ENCODE peak calls at places on chromosomes 4 and X, in four cellular contexts. One of them, this sample, is unnamed.
A peak's percentile ranks its signal among the peaks of the same experiment; 100 is the strongest.

GRCh38 chr4:147596976-147597375 is 20.2 kb upstream of the TMEM184C start:
- DNase-seq in heart right ventricle: no peak
- DNase-seq in CD8-positive, alpha-beta T cell: no peak
- DNase-seq in breast epithelium: peak; percentile 46
- DNase-seq in this sample: no peak

GRCh38 chr4:24583451-24584174 is 741 bp downstream of the DHX15 start:
- DNase-seq in heart right ventricle: peak; percentile 69
- DNase-seq in CD8-positive, alpha-beta T cell: peak; percentile 17
- DNase-seq in breast epithelium: peak; percentile 31
- DNase-seq in this sample: peak; percentile 91

GRCh38 chr4:1053080-1053661 is 41.7 kb downstream of the FGFRL1 start:
- DNase-seq in heart right ventricle: no peak
- DNase-seq in CD8-positive, alpha-beta T cell: no peak
- DNase-seq in breast epithelium: no peak
- DNase-seq in this sample: no peak

GRCh38 chrX:39957816-39958561 is 139.8 kb downstream of the BCOR start:
- DNase-seq in heart right ventricle: peak; percentile 12
- DNase-seq in CD8-positive, alpha-beta T cell: no peak
- DNase-seq in breast epithelium: no peak
- DNase-seq in this sample: no peak

GRCh38 chr4:1686440-1687036 is 2.4 kb upstream of the FAM53A start:
- DNase-seq in heart right ventricle: no peak
- DNase-seq in CD8-positive, alpha-beta T cell: no peak
- DNase-seq in breast epithelium: no peak
- DNase-seq in this sample: no peak

GRCh38 chr4:182425302-182425701 is 182.1 kb downstream of the TENM3 start:
- DNase-seq in heart right ventricle: no peak
- DNase-seq in CD8-positive, alpha-beta T cell: no peak
- DNase-seq in breast epithelium: no peak
- DNase-seq in this sample: no peak

GRCh38 chrX:8191022-8191421 is 20.0 kb upstream of the VCX2 start:
- DNase-seq in heart right ventricle: no peak
- DNase-seq in CD8-positive, alpha-beta T cell: no peak
- DNase-seq in breast epithelium: peak; percentile 27
- DNase-seq in this sample: no peak

GRCh38 chrX:40012039-40012799 is 85.5 kb downstream of the BCOR start:
- DNase-seq in heart right ventricle: peak; percentile 47
- DNase-seq in CD8-positive, alpha-beta T cell: no peak
- DNase-seq in breast epithelium: no peak
- DNase-seq in this sample: peak; percentile 85

GRCh38 chrX:20620301-20620700 is 353.6 kb upstream of the RPS6KA3 start:
- DNase-seq in heart right ventricle: no peak
- DNase-seq in CD8-positive, alpha-beta T cell: no peak
- DNase-seq in breast epithelium: no peak
- DNase-seq in this sample: no peak

GRCh38 chr4:40325406-40326019 is 9.6 kb upstream of the CHRNA9 start:
- DNase-seq in heart right ventricle: no peak
- DNase-seq in CD8-positive, alpha-beta T cell: peak; percentile 49
- DNase-seq in breast epithelium: peak; percentile 36
- DNase-seq in this sample: peak; percentile 51

GRCh38 chrX:148530464-148531077 is 30.2 kb downstream of the AFF2 start:
- DNase-seq in heart right ventricle: no peak
- DNase-seq in CD8-positive, alpha-beta T cell: no peak
- DNase-seq in breast epithelium: no peak
- DNase-seq in this sample: no peak

GRCh38 chr4:178316211-178316610 is 874.0 kb upstream of the AGA start:
- DNase-seq in heart right ventricle: no peak
- DNase-seq in CD8-positive, alpha-beta T cell: no peak
- DNase-seq in breast epithelium: no peak
- DNase-seq in this sample: no peak

GRCh38 chr4:79623125-79623905 is 215.3 kb upstream of the GK2 start:
- DNase-seq in heart right ventricle: no peak
- DNase-seq in CD8-positive, alpha-beta T cell: no peak
- DNase-seq in breast epithelium: no peak
- DNase-seq in this sample: no peak

GRCh38 chr4:17561195-17561909 is 15.6 kb upstream of the LAP3 start:
- DNase-seq in heart right ventricle: no peak
- DNase-seq in CD8-positive, alpha-beta T cell: no peak
- DNase-seq in breast epithelium: no peak
- DNase-seq in this sample: no peak

GRCh38 chr4:17558941-17559708 is 17.9 kb upstream of the LAP3 start:
- DNase-seq in heart right ventricle: no peak
- DNase-seq in CD8-positive, alpha-beta T cell: no peak
- DNase-seq in breast epithelium: no peak
- DNase-seq in this sample: no peak

GRCh38 chr4:17559709-17560048 is 17.3 kb upstream of the LAP3 start:
- DNase-seq in heart right ventricle: no peak
- DNase-seq in CD8-positive, alpha-beta T cell: no peak
- DNase-seq in breast epithelium: no peak
- DNase-seq in this sample: no peak

GRCh38 chr4:17562157-17562556 is 14.8 kb upstream of the LAP3 start:
- DNase-seq in heart right ventricle: no peak
- DNase-seq in CD8-positive, alpha-beta T cell: no peak
- DNase-seq in breast epithelium: no peak
- DNase-seq in this sample: no peak

GRCh38 chr4:17560065-17560673 is 16.8 kb upstream of the LAP3 start:
- DNase-seq in heart right ventricle: no peak
- DNase-seq in CD8-positive, alpha-beta T cell: no peak
- DNase-seq in breast epithelium: no peak
- DNase-seq in this sample: no peak
- H3K4me1 ChIP-seq in heart right ventricle: no peaks in the 10 kb centered on the region
- H3K4me1 ChIP-seq in CD8-positive, alpha-beta T cell: no peaks in the 10 kb centered on the region
- H3K4me1 ChIP-seq in breast epithelium: no peaks in the 10 kb centered on the region
- H3K4me1 ChIP-seq in this sample: no peaks in the 10 kb centered on the region

GRCh38 chrX:19448077-19448476 is 67.2 kb downstream of the MAP3K15 start:
- DNase-seq in heart right ventricle: no peak
- DNase-seq in CD8-positive, alpha-beta T cell: no peak
- DNase-seq in breast epithelium: no peak
- DNase-seq in this sample: no peak
- H3K4me1 ChIP-seq in heart right ventricle: no peaks in the 10 kb centered on the region
- H3K4me1 ChIP-seq in CD8-positive, alpha-beta T cell: no peaks in the 10 kb centered on the region
- H3K4me1 ChIP-seq in breast epithelium: no peaks in the 10 kb centered on the region
- H3K4me1 ChIP-seq in this sample: no peaks in the 10 kb centered on the region

DNA sequence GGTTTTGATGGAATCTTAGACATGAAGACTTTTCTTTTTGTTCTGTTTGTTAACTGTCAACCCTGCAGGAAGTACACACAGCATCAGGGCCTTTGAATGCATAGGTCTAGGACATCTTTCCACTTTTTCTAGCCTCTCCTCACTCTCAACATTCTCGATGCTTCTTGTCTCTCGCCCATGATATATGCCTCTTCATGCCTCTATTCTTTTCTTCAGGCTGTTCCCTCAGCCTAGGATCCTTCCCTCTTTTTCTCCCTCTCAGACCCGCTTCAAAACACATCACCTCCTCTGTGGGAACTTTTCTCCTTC is 9.6 kb downstream of the PDGFC start:
- DNase-seq in heart right ventricle: no peak
- DNase-seq in CD8-positive, alpha-beta T cell: no peak
- DNase-seq in breast epithelium: no peak
- DNase-seq in this sample: no peak
- H3K4me1 ChIP-seq in heart right ventricle: peaks cover 35% of the 10 kb centered on the region
- H3K4me1 ChIP-seq in CD8-positive, alpha-beta T cell: no peaks in the 10 kb centered on the region
- H3K4me1 ChIP-seq in breast epithelium: no peaks in the 10 kb centered on the region
- H3K4me1 ChIP-seq in this sample: peaks cover 12% of the 10 kb centered on the region

GRCh38 chrX:23311731-23312130 is 22.9 kb upstream of the PTCHD1 start:
- DNase-seq in heart right ventricle: no peak
- DNase-seq in CD8-positive, alpha-beta T cell: no peak
- DNase-seq in breast epithelium: no peak
- DNase-seq in this sample: no peak
- H3K4me1 ChIP-seq in heart right ventricle: no peaks in the 10 kb centered on the region
- H3K4me1 ChIP-seq in CD8-positive, alpha-beta T cell: no peaks in the 10 kb centered on the region
- H3K4me1 ChIP-seq in breast epithelium: no peaks in the 10 kb centered on the region
- H3K4me1 ChIP-seq in this sample: no peaks in the 10 kb centered on the region

DNA sequence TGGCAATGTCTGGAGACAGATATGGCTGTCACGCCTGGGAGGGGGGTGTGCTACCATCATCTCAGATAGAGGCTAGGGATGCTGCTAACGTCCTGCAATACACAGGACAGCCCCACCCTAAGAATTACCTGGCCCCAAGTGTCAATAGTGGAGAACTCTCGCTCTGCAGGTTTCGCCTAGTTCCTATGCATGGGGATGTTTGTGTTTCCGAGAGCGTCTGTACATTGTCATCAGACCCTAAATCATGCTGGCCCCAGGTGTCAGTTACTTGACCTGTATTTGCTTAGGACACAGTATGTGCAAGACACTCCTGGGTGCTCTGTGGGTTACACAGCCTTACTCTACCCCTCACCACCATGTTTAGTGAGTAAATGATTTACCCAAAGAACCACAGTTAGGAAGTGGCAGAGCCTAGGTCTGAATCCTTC is 90.8 kb downstream of the AFF1 start:
- DNase-seq in heart right ventricle: no peak
- DNase-seq in CD8-positive, alpha-beta T cell: no peak
- DNase-seq in breast epithelium: no peak
- DNase-seq in this sample: no peak
- H3K4me1 ChIP-seq in heart right ventricle: peaks cover 85% of the 10 kb centered on the region
- H3K4me1 ChIP-seq in CD8-positive, alpha-beta T cell: no peaks in the 10 kb centered on the region
- H3K4me1 ChIP-seq in breast epithelium: peaks cover 2% of the 10 kb centered on the region
- H3K4me1 ChIP-seq in this sample: peaks cover 69% of the 10 kb centered on the region

DNA sequence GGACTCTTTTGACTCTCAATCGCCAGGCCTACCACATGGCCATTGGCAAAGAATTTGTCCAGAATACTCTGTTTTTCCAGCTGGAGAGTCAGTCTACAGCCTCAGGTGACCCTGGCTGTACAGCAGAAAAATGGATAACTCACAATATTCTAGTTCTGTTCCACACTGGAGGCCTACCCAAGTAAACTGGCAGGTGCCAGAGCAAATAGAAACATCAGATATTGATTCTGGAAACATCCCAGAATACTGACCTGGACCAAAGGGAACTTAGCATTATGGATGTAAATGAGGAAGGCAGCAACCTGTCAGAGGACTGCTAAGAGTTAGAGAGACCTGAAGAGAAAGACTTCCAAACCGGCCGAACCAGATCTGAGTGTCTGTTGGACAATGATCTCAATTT is 147.9 kb upstream of the SMAD1 start:
- DNase-seq in heart right ventricle: no peak
- DNase-seq in CD8-positive, alpha-beta T cell: no peak
- DNase-seq in breast epithelium: peak; percentile 20
- DNase-seq in this sample: no peak
- H3K4me1 ChIP-seq in heart right ventricle: no peaks in the 10 kb centered on the region
- H3K4me1 ChIP-seq in CD8-positive, alpha-beta T cell: no peaks in the 10 kb centered on the region
- H3K4me1 ChIP-seq in breast epithelium: no peaks in the 10 kb centered on the region
- H3K4me1 ChIP-seq in this sample: no peaks in the 10 kb centered on the region

GRCh38 chrX:154370882-154371770 is 3.3 kb downstream of the FLNA start:
- DNase-seq in heart right ventricle: peak; percentile 93
- DNase-seq in CD8-positive, alpha-beta T cell: peak; percentile 87
- DNase-seq in breast epithelium: peak; percentile 93
- DNase-seq in this sample: peak; percentile 97

GRCh38 chrX:154368630-154369452 is 5.6 kb downstream of the FLNA start:
- DNase-seq in heart right ventricle: peak; percentile 74
- DNase-seq in CD8-positive, alpha-beta T cell: peak; percentile 85
- DNase-seq in breast epithelium: peak; percentile 78
- DNase-seq in this sample: peak; percentile 86

GRCh38 chrX:154370300-154370881 is 4.0 kb downstream of the FLNA start:
- DNase-seq in heart right ventricle: no peak
- DNase-seq in CD8-positive, alpha-beta T cell: no peak
- DNase-seq in breast epithelium: no peak
- DNase-seq in this sample: no peak

GRCh38 chrX:154367474-154368308 is 6.7 kb downstream of the FLNA start:
- DNase-seq in heart right ventricle: no peak
- DNase-seq in CD8-positive, alpha-beta T cell: no peak
- DNase-seq in breast epithelium: no peak
- DNase-seq in this sample: no peak

GRCh38 chrX:154369453-154370299 is 4.8 kb downstream of the FLNA start:
- DNase-seq in heart right ventricle: peak; percentile 87
- DNase-seq in CD8-positive, alpha-beta T cell: peak; percentile 63
- DNase-seq in breast epithelium: peak; percentile 86
- DNase-seq in this sample: peak; percentile 85
- H3K4me1 ChIP-seq in heart right ventricle: peaks cover 51% of the 10 kb centered on the region
- H3K4me1 ChIP-seq in CD8-positive, alpha-beta T cell: peaks cover 46% of the 10 kb centered on the region
- H3K4me1 ChIP-seq in breast epithelium: no peaks in the 10 kb centered on the region
- H3K4me1 ChIP-seq in this sample: peaks cover 27% of the 10 kb centered on the region

DNA sequence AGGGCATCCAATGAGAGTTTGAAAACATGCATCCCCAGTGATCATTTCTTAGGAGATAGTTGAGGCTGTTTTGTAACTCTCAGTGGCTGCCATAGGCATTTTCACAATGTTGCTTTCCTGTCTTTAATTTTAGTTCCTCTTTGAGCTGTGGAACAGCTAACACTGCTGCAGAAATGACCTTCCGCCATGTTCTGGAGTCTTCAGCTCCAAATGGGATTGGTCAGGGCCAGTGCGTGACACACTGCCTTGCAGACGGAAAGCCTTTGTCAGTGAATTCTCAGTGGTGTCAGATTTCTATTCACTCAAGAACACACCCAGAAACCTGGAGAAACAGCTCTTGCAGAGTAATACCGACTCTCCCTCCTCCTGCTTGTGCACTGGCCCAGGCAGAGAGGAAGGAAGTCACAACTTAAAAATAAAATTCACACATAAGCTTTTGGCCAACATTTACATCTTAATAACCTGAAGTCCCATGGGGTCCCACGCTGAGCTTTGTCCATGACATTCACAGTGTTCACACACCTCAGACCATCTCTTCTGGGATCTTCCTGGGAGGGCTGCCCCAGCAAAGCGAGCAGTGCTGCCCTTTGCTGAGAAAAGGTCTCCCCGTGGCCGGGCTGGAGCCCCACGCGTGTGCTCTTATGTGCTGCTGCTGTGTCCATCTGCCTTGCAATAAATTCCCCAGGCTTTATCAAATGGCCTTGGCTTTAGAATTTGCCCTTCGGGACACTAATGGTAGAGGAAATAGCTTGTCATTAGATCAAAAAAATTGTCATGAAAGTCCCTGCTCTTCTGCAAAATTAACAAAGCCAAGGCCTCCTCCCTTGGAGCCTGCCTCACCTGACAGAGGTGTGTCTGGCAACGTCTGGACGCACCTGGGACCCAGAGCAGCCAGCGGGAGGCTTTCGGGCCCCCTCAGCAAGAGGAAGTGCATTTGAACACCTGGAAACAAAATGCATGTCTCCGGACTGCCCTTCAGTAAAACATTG is 126.8 kb downstream of the IRF2 start:
- DNase-seq in heart right ventricle: peak; percentile 58
- DNase-seq in CD8-positive, alpha-beta T cell: no peak
- DNase-seq in breast epithelium: peak; percentile 30
- DNase-seq in this sample: no peak
- H3K4me1 ChIP-seq in heart right ventricle: peaks cover 78% of the 10 kb centered on the region
- H3K4me1 ChIP-seq in CD8-positive, alpha-beta T cell: peaks cover 5% of the 10 kb centered on the region
- H3K4me1 ChIP-seq in breast epithelium: no peaks in the 10 kb centered on the region
- H3K4me1 ChIP-seq in this sample: peaks cover 55% of the 10 kb centered on the region

GRCh38 chrX:133353233-133353632 is 62.1 kb downstream of the GPC4 start:
- DNase-seq in heart right ventricle: no peak
- DNase-seq in CD8-positive, alpha-beta T cell: no peak
- DNase-seq in breast epithelium: no peak
- DNase-seq in this sample: no peak
- H3K4me1 ChIP-seq in heart right ventricle: no peaks in the 10 kb centered on the region
- H3K4me1 ChIP-seq in CD8-positive, alpha-beta T cell: no peaks in the 10 kb centered on the region
- H3K4me1 ChIP-seq in breast epithelium: no peaks in the 10 kb centered on the region
- H3K4me1 ChIP-seq in this sample: no peaks in the 10 kb centered on the region

This sample was measured in upper lobe of left lung.